ENCODE peak calls at places on chromosome 17, in nine cellular contexts. B is D341Med, O is endodermal cell, U is NCI-H460, F is GM12865, W is right lobe of liver, E is AG09309, M is NCI-H82, C is NCI-H2081. Y is an unnamed sample.

GRCh38 chr17:46763416-46763815 is 55.1 kb downstream of the WNT3 start:
- DNase-seq in B (no peak), O (no peak), U (no peak), F (no peak), W (no peak), E (no peak), M (no peak), C (no peak), Y (no peak)

GRCh38 chr17:81821603-81822311 is 11.3 kb downstream of the MCRIP1 start:
- DNase-seq in B (peak; percentile 99), O (peak; percentile 90), U (peak; percentile 73), F (no peak), W (peak; percentile 93), E (no peak), M (peak; percentile 89), C (peak; percentile 94), Y (peak; percentile 87)

GRCh38 chr17:38401459-38401858 is 26.8 kb upstream of the ARHGAP23 start:
- DNase-seq in B (no peak), O (no peak), U (no peak), F (no peak), W (no peak), E (no peak), M (no peak), C (no peak), Y (no peak)

GRCh38 chr17:80432350-80432955 is 17.5 kb downstream of the ENDOV start:
- DNase-seq in B (no peak), O (no peak), U (no peak), F (no peak), W (peak; percentile 10), E (no peak), M (no peak), C (no peak), Y (no peak)

GRCh38 chr17:42667088-42667951 is 8.2 kb downstream of the TUBG2 start:
- DNase-seq in B (peak; percentile 32), O (peak; percentile 50), U (peak; percentile 84), F (no peak), W (no peak), E (no peak), M (no peak), C (no peak), Y (no peak)

GRCh38 chr17:39144414-39144813 is 7.0 kb downstream of the PLXDC1 start:
- DNase-seq in B (no peak), O (no peak), U (no peak), F (no peak), W (no peak), E (no peak), M (no peak), C (peak; percentile 10), Y (no peak)

GRCh38 chr17:56679148-56679766 is 85.8 kb downstream of the NOG start:
- DNase-seq in B (peak; percentile 78), O (peak; percentile 66), U (peak; percentile 9), F (no peak), W (no peak), E (no peak), M (peak; percentile 84), C (no peak), Y (no peak)

GRCh38 chr17:76076765-76077581 is 2.0 kb upstream of the ZACN start:
- DNase-seq in B (peak; percentile 62), O (peak; percentile 85), U (no peak), F (no peak), W (no peak), E (no peak), M (no peak), C (no peak), Y (no peak)

GRCh38 chr17:79174905-79175856 is 100.6 kb downstream of the ENGASE start:
- DNase-seq in B (no peak), O (no peak), U (peak; percentile 14), F (no peak), W (no peak), E (no peak), M (no peak), C (no peak), Y (no peak)

GRCh38 chr17:36133629-36134259 is 30.1 kb downstream of the CCL4 start:
- DNase-seq in B (peak; percentile 10), O (peak; percentile 21), U (no peak), F (no peak), W (no peak), E (no peak), M (no peak), C (no peak), Y (no peak)

GRCh38 chr17:71412803-71413202 is 708.0 kb upstream of the SOX9 start:
- DNase-seq in B (no peak), O (no peak), U (peak; percentile 60), F (peak; percentile 63), W (no peak), E (peak; percentile 93), M (no peak), C (no peak), Y (no peak)

GRCh38 chr17:40819528-40820125 is 2.8 kb downstream of the KRT10 start:
- DNase-seq in B (no peak), O (no peak), U (no peak), F (no peak), W (no peak), E (no peak), M (peak; percentile 12), C (no peak), Y (no peak)

GRCh38 chr17:731943-732787 is at the start of gene TLCD3A:
- DNase-seq in B (peak; percentile 87), O (peak; percentile 89), U (peak; percentile 43), F (peak; percentile 58), W (peak; percentile 83), E (no peak), M (peak; percentile 76), C (peak; percentile 51), Y (peak; percentile 71)

GRCh38 chr17:61562287-61562686 is 28.7 kb downstream of the NACA2 start:
- DNase-seq in B (no peak), O (no peak), U (no peak), F (no peak), W (no peak), E (no peak), M (no peak), C (no peak), Y (no peak)

GRCh38 chr17:8380049-8380448 is 2.9 kb downstream of the RPL26 start:
- DNase-seq in B (no peak), O (no peak), U (no peak), F (no peak), W (no peak), E (no peak), M (no peak), C (no peak), Y (no peak)

GRCh38 chr17:57869599-57870282 is 19.9 kb upstream of the MRPS23 start:
- DNase-seq in B (peak; percentile 92), O (no peak), U (no peak), F (no peak), W (no peak), E (peak; percentile 77), M (peak; percentile 100), C (no peak), Y (peak; percentile 2)

GRCh38 chr17:28811594-28812135 is 30.9 kb downstream of the FAM222B start:
- DNase-seq in B (peak; percentile 44), O (peak; percentile 71), U (peak; percentile 28), F (peak; percentile 15), W (no peak), E (no peak), M (peak; percentile 41), C (no peak), Y (no peak)

GRCh38 chr17:9204623-9205329 is 183.5 kb downstream of the NTN1 start:
- DNase-seq in B (no peak), O (no peak), U (no peak), F (peak; percentile 8), W (no peak), E (no peak), M (no peak), C (no peak), Y (no peak)

GRCh38 chr17:18889658-18890057 is 31.7 kb downstream of the PRPSAP2 start:
- DNase-seq in B (no peak), O (no peak), U (no peak), F (no peak), W (no peak), E (no peak), M (no peak), C (no peak), Y (no peak)

GRCh38 chr17:45718791-45719190 is 65.3 kb upstream of the CRHR1 start:
- DNase-seq in B (no peak), O (no peak), U (no peak), F (no peak), W (no peak), E (peak; percentile 61), M (no peak), C (no peak), Y (no peak)

GRCh38 chr17:40615295-40615988 is 32.2 kb downstream of the SMARCE1 start:
- DNase-seq in B (no peak), O (peak; percentile 95), U (peak; percentile 58), F (peak; percentile 88), W (peak; percentile 71), E (no peak), M (peak; percentile 58), C (peak; percentile 17), Y (peak; percentile 88)

Y was measured in 8988T.